ENCODE peak calls at places on chromosomes 7 and 10, in four cellular contexts. R is KG1; V is iris pigment epithelial cell; L is activated CD8-positive, alpha-beta T cell treated with anti-CD3 and anti-CD28 coated beads, Interleukin-2, amount 10 ng/mL, durations not matched to agents 7 days and 5 days. Q is an unnamed sample.

GRCh38 chr7:151382079-151382885 is 27.6 kb downstream of the WDR86 start:
- DNase-seq in L (no peak), V (no peak), R (no peak), Q (no peak)

GRCh38 chr7:16023046-16023445 is 336.6 kb upstream of the MEOX2 start:
- DNase-seq in V (no peak), R (peak; percentile 7), L (no peak), Q (no peak)

GRCh38 chr7:36405409-36405803 is 15.7 kb downstream of the ANLN start:
- DNase-seq in V (no peak), R (no peak), L (no peak), Q (no peak)

GRCh38 chr10:28284126-28284525 is 18.7 kb downstream of the MPP7 start:
- DNase-seq in L (no peak), V (no peak), R (no peak), Q (peak; percentile 45)

GRCh38 chr10:7558036-7558435 is 108.7 kb downstream of the ITIH5 start:
- DNase-seq in L (no peak), R (no peak), V (no peak), Q (no peak)

GRCh38 chr10:115432188-115432819 is 339.1 kb downstream of the ATRNL1 start:
- DNase-seq in R (no peak), L (no peak), V (peak; percentile 45), Q (peak; percentile 2)

GRCh38 chr7:138435231-138435919 is 24.7 kb upstream of the TRIM24 start:
- DNase-seq in V (no peak), L (no peak), R (no peak), Q (no peak)

GRCh38 chr7:30222519-30223213 is 61.7 kb upstream of the ZNRF2 start:
- DNase-seq in V (no peak), L (no peak), R (no peak), Q (no peak)

GRCh38 chr7:30612658-30613265 is 18.1 kb downstream of the GARS1 start:
- DNase-seq in L (no peak), R (no peak), V (peak; percentile 61), Q (no peak)

GRCh38 chr7:149245244-149245643 is 5.8 kb downstream of the ZNF212 start:
- DNase-seq in R (no peak), L (no peak), V (peak; percentile 24), Q (no peak)

GRCh38 chr10:78977761-78978305 is 90.9 kb upstream of the ZMIZ1 start:
- DNase-seq in R (no peak), L (no peak), V (peak; percentile 90), Q (no peak)

Q was measured in OCI-LY7.